ENCODE peak calls at places on chromosomes 6 and 20, in five cellular contexts. One of them, this sample, is unnamed.

GRCh38 chr20:47389867-47390347 is 33.4 kb upstream of the ZMYND8 start:
- DNase-seq in fibroblast of lung: peak
- DNase-seq in hepatocyte: no peak
- DNase-seq in kidney epithelial cell: no peak
- DNase-seq in CD8-positive, alpha-beta T cell: no peak
- DNase-seq in this sample: no peak

GRCh38 chr6:157432861-157433260 is 51.9 kb downstream of the ZDHHC14 start:
- DNase-seq in fibroblast of lung: no peak
- DNase-seq in hepatocyte: no peak
- DNase-seq in kidney epithelial cell: no peak
- DNase-seq in CD8-positive, alpha-beta T cell: no peak
- DNase-seq in this sample: no peak

GRCh38 chr6:41581381-41581991 is 35.3 kb downstream of the FOXP4 start:
- DNase-seq in fibroblast of lung: peak
- DNase-seq in hepatocyte: peak
- DNase-seq in kidney epithelial cell: peak
- DNase-seq in CD8-positive, alpha-beta T cell: no peak
- DNase-seq in this sample: no peak

GRCh38 chr6:159112714-159113113 is 56.5 kb upstream of the FNDC1 start:
- DNase-seq in fibroblast of lung: no peak
- DNase-seq in hepatocyte: no peak
- DNase-seq in kidney epithelial cell: no peak
- DNase-seq in CD8-positive, alpha-beta T cell: no peak
- DNase-seq in this sample: no peak

GRCh38 chr6:44473393-44473792 is 85.9 kb downstream of the CDC5L start:
- DNase-seq in fibroblast of lung: no peak
- DNase-seq in hepatocyte: no peak
- DNase-seq in kidney epithelial cell: no peak
- DNase-seq in CD8-positive, alpha-beta T cell: no peak
- DNase-seq in this sample: no peak

GRCh38 chr6:25889877-25890853 is 16.1 kb upstream of the SLC17A3 start:
- DNase-seq in fibroblast of lung: peak
- DNase-seq in hepatocyte: peak
- DNase-seq in kidney epithelial cell: peak
- DNase-seq in CD8-positive, alpha-beta T cell: no peak
- DNase-seq in this sample: peak

GRCh38 chr6:101402618-101403002 is 9.1 kb downstream of the GRIK2 start:
- DNase-seq in fibroblast of lung: no peak
- DNase-seq in hepatocyte: peak
- DNase-seq in kidney epithelial cell: no peak
- DNase-seq in CD8-positive, alpha-beta T cell: no peak
- DNase-seq in this sample: no peak

GRCh38 chr6:44092312-44092884 is 34.9 kb downstream of the MRPL14 start:
- DNase-seq in fibroblast of lung: no peak
- DNase-seq in hepatocyte: no peak
- DNase-seq in kidney epithelial cell: no peak
- DNase-seq in CD8-positive, alpha-beta T cell: no peak
- DNase-seq in this sample: no peak

GRCh38 chr6:2534406-2535139 is 216.1 kb downstream of the MYLK4 start:
- DNase-seq in fibroblast of lung: peak
- DNase-seq in hepatocyte: no peak
- DNase-seq in kidney epithelial cell: no peak
- DNase-seq in CD8-positive, alpha-beta T cell: no peak
- DNase-seq in this sample: no peak

GRCh38 chr6:155880905-155881304 is 425.3 kb upstream of the NOX3 start:
- DNase-seq in fibroblast of lung: peak
- DNase-seq in hepatocyte: no peak
- DNase-seq in kidney epithelial cell: no peak
- DNase-seq in CD8-positive, alpha-beta T cell: no peak
- DNase-seq in this sample: no peak

GRCh38 chr20:35697696-35698297 is 1.4 kb downstream of the NFS1 start:
- DNase-seq in fibroblast of lung: no peak
- DNase-seq in hepatocyte: no peak
- DNase-seq in kidney epithelial cell: no peak
- DNase-seq in CD8-positive, alpha-beta T cell: no peak
- DNase-seq in this sample: no peak

GRCh38 chr20:35699914-35700624 is 864 bp downstream of the ROMO1 start:
- DNase-seq in fibroblast of lung: no peak
- DNase-seq in hepatocyte: no peak
- DNase-seq in kidney epithelial cell: no peak
- DNase-seq in CD8-positive, alpha-beta T cell: no peak
- DNase-seq in this sample: no peak

GRCh38 chr20:35700625-35701148 is 1.5 kb downstream of the ROMO1 start:
- DNase-seq in fibroblast of lung: no peak
- DNase-seq in hepatocyte: no peak
- DNase-seq in kidney epithelial cell: no peak
- DNase-seq in CD8-positive, alpha-beta T cell: no peak
- DNase-seq in this sample: no peak

GRCh38 chr20:35698298-35699126 is 640 bp downstream of the NFS1 start:
- DNase-seq in fibroblast of lung: no peak
- DNase-seq in hepatocyte: peak
- DNase-seq in kidney epithelial cell: no peak
- DNase-seq in CD8-positive, alpha-beta T cell: no peak
- DNase-seq in this sample: no peak

DNA sequence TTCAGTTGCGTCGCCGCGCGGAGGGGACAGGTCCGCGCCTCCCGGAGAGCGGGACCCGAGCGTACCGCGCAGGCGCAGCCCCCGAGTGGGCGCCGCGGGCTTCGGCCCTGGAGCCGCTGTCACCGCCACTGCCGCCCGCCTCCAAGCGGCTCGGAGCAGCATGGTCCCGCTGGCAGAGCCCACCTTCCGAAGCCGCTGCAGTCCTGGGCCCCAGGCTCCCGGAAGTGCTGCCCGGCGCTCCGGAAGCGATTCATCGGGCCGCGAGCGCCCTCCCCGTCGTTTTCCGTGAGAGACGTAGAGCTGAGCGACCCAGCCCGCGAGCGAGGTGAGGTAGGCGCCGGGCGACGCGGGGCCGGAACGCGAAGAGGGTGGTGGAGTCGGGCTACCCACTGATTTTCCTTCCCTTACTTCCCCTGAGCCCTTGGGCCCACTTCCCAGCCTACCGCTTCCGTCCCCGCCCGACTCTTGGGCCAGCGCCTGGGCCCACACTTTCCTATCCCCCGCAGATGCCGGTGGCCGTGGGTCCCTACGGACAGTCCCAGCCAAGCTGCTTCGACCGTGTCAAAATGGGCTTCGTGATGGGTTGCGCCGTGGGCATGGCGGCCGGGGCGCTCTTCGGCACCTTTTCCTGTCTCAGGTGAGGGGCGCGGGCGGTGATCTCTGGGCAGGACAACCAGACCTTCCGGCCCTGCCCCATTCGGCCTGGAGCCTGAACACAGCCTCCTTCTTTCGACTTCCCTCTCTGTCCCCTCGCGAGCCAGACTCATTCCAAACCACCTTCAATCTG is at the start of the genes NFS1 and ROMO1:
- DNase-seq in fibroblast of lung: peak
- DNase-seq in hepatocyte: peak
- DNase-seq in kidney epithelial cell: peak
- DNase-seq in CD8-positive, alpha-beta T cell: peak
- DNase-seq in this sample: no peak
- H3K4me3 ChIP-seq in fibroblast of lung: peak
- H3K4me3 ChIP-seq in hepatocyte: peak
- H3K4me3 ChIP-seq in kidney epithelial cell: peak
- H3K4me3 ChIP-seq in CD8-positive, alpha-beta T cell: peak
- H3K4me3 ChIP-seq in this sample: peak

DNA sequence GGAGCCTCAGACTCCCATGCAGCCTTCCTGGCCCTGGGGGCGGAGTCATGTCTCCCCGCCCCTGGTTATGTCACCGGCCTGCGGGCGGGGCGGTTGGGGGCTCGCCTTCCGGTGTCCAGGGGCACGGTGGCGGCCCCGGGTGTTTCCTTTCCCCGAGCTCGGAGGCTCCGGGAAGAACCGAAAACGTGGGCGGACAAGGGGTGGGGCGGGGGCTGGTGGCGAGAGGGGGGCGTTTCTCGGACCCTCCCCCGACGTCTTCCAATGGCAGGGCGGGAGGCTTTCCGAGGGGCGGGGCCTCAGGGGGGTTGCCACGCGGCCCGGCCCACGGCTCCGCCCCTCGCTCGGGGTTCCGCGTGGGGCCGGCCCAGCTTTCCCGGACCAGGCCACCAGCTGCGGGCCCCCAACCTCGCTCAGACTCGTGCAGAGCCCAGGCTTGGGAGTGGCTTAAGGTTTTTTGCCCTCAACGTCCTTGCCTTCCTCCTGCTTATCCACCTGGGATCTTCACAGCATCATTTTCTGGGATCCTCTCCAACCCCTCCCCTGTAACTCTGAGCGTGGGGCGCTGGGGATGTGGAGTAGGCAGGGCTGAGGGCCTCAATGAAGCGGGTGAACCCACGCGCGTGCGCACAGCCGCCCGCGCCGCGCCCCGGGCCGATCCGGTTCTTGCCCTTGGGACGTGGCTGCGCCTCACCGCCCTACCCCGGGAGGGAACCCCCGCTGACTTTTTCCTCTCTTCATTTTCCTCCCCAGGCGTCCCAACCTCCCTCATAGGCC is 2.1 kb upstream of the NRN1 start:
- DNase-seq in fibroblast of lung: no peak
- DNase-seq in hepatocyte: peak
- DNase-seq in kidney epithelial cell: peak
- DNase-seq in CD8-positive, alpha-beta T cell: no peak
- DNase-seq in this sample: no peak
- H3K4me3 ChIP-seq in fibroblast of lung: peak
- H3K4me3 ChIP-seq in hepatocyte: peak
- H3K4me3 ChIP-seq in kidney epithelial cell: peak
- H3K4me3 ChIP-seq in CD8-positive, alpha-beta T cell: peak
- H3K4me3 ChIP-seq in this sample: peak

GRCh38 chr6:52389626-52390360 is 27.8 kb downstream of the PAQR8 start:
- DNase-seq in fibroblast of lung: peak
- DNase-seq in hepatocyte: peak
- DNase-seq in kidney epithelial cell: peak
- DNase-seq in CD8-positive, alpha-beta T cell: peak
- DNase-seq in this sample: no peak
- H3K4me3 ChIP-seq in fibroblast of lung: no peak
- H3K4me3 ChIP-seq in hepatocyte: no peak
- H3K4me3 ChIP-seq in kidney epithelial cell: no peak
- H3K4me3 ChIP-seq in CD8-positive, alpha-beta T cell: peak
- H3K4me3 ChIP-seq in this sample: peak

GRCh38 chr6:13398421-13398994 is 70.2 kb upstream of the TBC1D7 start:
- DNase-seq in fibroblast of lung: no peak
- DNase-seq in hepatocyte: no peak
- DNase-seq in kidney epithelial cell: no peak
- DNase-seq in CD8-positive, alpha-beta T cell: no peak
- DNase-seq in this sample: no peak

GRCh38 chr6:13396241-13396792 is 68.0 kb upstream of the TBC1D7 start:
- DNase-seq in fibroblast of lung: no peak
- DNase-seq in hepatocyte: no peak
- DNase-seq in kidney epithelial cell: no peak
- DNase-seq in CD8-positive, alpha-beta T cell: no peak
- DNase-seq in this sample: no peak

GRCh38 chr6:13395272-13396237 is 67.2 kb upstream of the TBC1D7 start:
- DNase-seq in fibroblast of lung: peak
- DNase-seq in hepatocyte: peak
- DNase-seq in kidney epithelial cell: peak
- DNase-seq in CD8-positive, alpha-beta T cell: no peak
- DNase-seq in this sample: no peak

GRCh38 chr6:13398081-13398406 is 69.7 kb upstream of the TBC1D7 start:
- DNase-seq in fibroblast of lung: no peak
- DNase-seq in hepatocyte: no peak
- DNase-seq in kidney epithelial cell: no peak
- DNase-seq in CD8-positive, alpha-beta T cell: no peak
- DNase-seq in this sample: no peak

GRCh38 chr6:13397359-13398080 is 69.2 kb upstream of the TBC1D7 start:
- DNase-seq in fibroblast of lung: no peak
- DNase-seq in hepatocyte: no peak
- DNase-seq in kidney epithelial cell: no peak
- DNase-seq in CD8-positive, alpha-beta T cell: no peak
- DNase-seq in this sample: no peak
- H3K4me3 ChIP-seq in fibroblast of lung: no peak
- H3K4me3 ChIP-seq in hepatocyte: no peak
- H3K4me3 ChIP-seq in kidney epithelial cell: no peak
- H3K4me3 ChIP-seq in CD8-positive, alpha-beta T cell: no peak
- H3K4me3 ChIP-seq in this sample: no peak

DNA sequence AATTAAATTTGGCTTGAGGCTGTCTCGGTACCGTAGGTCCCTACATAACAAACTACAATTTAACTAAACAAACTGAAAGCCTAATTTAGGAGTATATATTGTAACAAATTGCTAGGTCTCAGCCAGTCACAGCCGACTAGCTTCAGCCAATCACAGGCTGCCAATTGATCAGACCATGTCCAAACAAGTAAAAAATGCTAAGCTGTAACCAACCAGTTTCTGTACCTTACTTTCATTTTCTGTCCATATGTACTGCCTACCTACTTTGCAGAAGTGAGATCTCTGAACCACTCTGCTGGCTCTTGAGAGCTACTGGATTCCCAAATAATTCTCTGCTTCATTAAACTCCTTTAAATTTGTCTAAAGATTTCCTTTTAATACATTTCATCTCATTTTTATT is 648.0 kb upstream of the GJE1 start:
- DNase-seq in fibroblast of lung: peak
- DNase-seq in hepatocyte: no peak
- DNase-seq in kidney epithelial cell: no peak
- DNase-seq in CD8-positive, alpha-beta T cell: no peak
- DNase-seq in this sample: no peak
- H3K4me3 ChIP-seq in fibroblast of lung: no peak
- H3K4me3 ChIP-seq in hepatocyte: no peak
- H3K4me3 ChIP-seq in kidney epithelial cell: no peak
- H3K4me3 ChIP-seq in CD8-positive, alpha-beta T cell: no peak
- H3K4me3 ChIP-seq in this sample: no peak

DNA sequence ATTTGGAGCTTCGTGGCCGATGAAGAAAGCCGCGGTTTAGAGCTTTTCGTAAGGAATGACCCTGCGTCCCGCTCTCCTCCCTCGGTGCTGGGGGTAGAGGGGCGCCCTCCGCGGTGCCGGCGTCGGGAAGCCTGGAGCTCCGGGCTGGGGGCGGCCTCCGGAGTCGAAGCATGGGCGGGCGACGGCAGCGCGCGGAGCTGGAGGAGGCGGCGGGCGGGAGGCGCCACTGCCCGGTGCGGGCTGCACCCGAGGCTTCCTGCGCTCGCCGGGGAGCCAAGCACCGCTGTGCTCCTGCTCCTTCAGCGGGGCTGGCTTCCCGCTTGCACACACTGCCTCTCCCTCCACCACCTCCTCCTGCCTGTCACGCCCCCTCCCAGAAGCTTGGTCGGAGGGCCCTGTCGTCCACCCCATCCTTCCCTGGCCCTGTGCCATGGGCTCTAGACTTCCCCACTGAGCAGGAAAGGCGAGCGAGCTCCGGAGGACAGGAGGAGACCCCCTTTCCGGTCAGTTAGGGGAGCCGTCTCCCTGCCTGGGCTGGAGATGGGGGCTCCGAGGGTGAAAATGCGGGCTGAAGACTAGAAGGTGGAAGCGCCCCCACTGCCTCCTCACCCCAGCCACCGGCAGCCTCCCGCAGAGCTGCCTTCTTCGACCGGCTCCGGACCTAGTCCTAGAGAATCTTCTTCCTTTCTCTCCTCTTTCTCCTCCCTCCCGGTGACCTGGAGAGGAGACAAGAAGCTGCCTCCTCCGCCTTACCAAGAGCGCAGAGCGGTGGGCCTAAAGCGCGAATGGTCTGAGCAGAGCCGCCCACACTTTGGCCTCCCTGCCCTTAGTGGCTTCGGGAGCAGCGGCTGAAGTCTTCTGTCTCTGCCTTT is 1.8 kb downstream of the CDH4 start:
- DNase-seq in fibroblast of lung: peak
- DNase-seq in hepatocyte: peak
- DNase-seq in kidney epithelial cell: no peak
- DNase-seq in CD8-positive, alpha-beta T cell: no peak
- DNase-seq in this sample: no peak
- H3K4me3 ChIP-seq in fibroblast of lung: peak
- H3K4me3 ChIP-seq in hepatocyte: peak
- H3K4me3 ChIP-seq in kidney epithelial cell: peak
- H3K4me3 ChIP-seq in CD8-positive, alpha-beta T cell: no peak
- H3K4me3 ChIP-seq in this sample: no peak

This sample was measured in Panc1.